ENCODE peak calls at places on chromosomes 4 and X, in four cellular contexts. H is HepG2, Y is H54, W is COR-L47. O is an unnamed sample.

GRCh38 chr4:69760455-69760854 is at the start of gene SULT1B1:
- DNase-seq in Y (no peak), W (no peak), H (no peak), O (no peak)

GRCh38 chrX:51891821-51892551 is 1.4 kb upstream of the MAGED1 start:
- DNase-seq in W (no peak), Y (no peak), H (no peak), O (no peak)

GRCh38 chr4:164779080-164779479 is 25.1 kb downstream of the SMIM31 start:
- DNase-seq in W (no peak), Y (no peak), H (no peak), O (no peak)

GRCh38 chr4:118842055-118842454 is 6.1 kb upstream of the SEC24D start:
- DNase-seq in W (no peak), H (no peak), Y (no peak), O (no peak)

GRCh38 chr4:65028592-65028991 is 619.3 kb upstream of the TECRL start:
- DNase-seq in W (no peak), H (no peak), Y (no peak), O (no peak)

GRCh38 chr4:186472948-186473347 is 82.4 kb downstream of the MTNR1A start:
- DNase-seq in H (peak), Y (peak), W (peak), O (no peak)

GRCh38 chr4:78345237-78345636 is 206.3 kb upstream of the ANXA3 start:
- DNase-seq in H (no peak), Y (no peak), W (no peak), O (no peak)

GRCh38 chr4:692771-693554 is 4.0 kb upstream of the SLC49A3 start:
- DNase-seq in Y (no peak), H (peak), W (no peak), O (no peak)

GRCh38 chr4:165489786-165490185 is 111.0 kb downstream of the CPE start:
- DNase-seq in Y (no peak), H (no peak), W (peak), O (no peak)

GRCh38 chr4:6112606-6113290 is 87.6 kb downstream of the JAKMIP1 start:
- DNase-seq in W (no peak), Y (no peak), H (no peak), O (no peak)